ENCODE peak calls at places on chromosomes 2 and 18, in ten cellular contexts. C is OCI-LY7, N is mucosa of descending colon, L is astrocyte of the spinal cord, R is brain microvascular endothelial cell, S is WERI-Rb-1, K is mammary epithelial cell, F is A549, B is fibroblast of lung, X is stomach. E is an unnamed sample.

GRCh38 chr2:187377335-187377734 is 70.7 kb downstream of the CALCRL start:
- DNase-seq in C (no peak), N (no peak), L (peak), R (peak), S (no peak), K (no peak), F (no peak), B (no peak), X (no peak), E (no peak)

GRCh38 chr2:52895726-52896340 is 871.8 kb upstream of the CHAC2 start:
- DNase-seq in C (no peak), N (no peak), L (no peak), R (no peak), S (no peak), K (no peak), F (no peak), B (no peak), X (no peak), E (no peak)

GRCh38 chr2:55154525-55155030 is 77.5 kb downstream of the CLHC1 start:
- DNase-seq in C (no peak), N (no peak), L (no peak), R (no peak), S (peak), K (no peak), F (no peak), B (no peak), X (no peak), E (no peak)

GRCh38 chr2:117087565-117088291 is 726.8 kb upstream of the DDX18 start:
- DNase-seq in C (no peak), N (no peak), L (no peak), R (no peak), S (no peak), K (no peak), F (no peak), B (no peak), X (no peak), E (no peak)

GRCh38 chr2:74441690-74442482 is at the start of gene RTKN:
- DNase-seq in C (no peak), N (peak), L (no peak), R (no peak), S (no peak), K (peak), F (no peak), B (no peak), X (peak), E (no peak)

GRCh38 chr18:2961828-2962227 is 51.1 kb downstream of the LPIN2 start:
- DNase-seq in C (peak), N (no peak), L (peak), R (no peak), S (no peak), K (no peak), F (no peak), B (peak), X (no peak), E (peak)

GRCh38 chr2:185862657-185863398 is 124.2 kb downstream of the FSIP2 start:
- DNase-seq in C (no peak), N (no peak), L (no peak), R (no peak), S (no peak), K (no peak), F (no peak), B (no peak), X (no peak), E (no peak)

GRCh38 chr2:59947917-59948534 is 605.4 kb downstream of the BCL11A start:
- DNase-seq in C (no peak), N (no peak), L (no peak), R (no peak), S (no peak), K (no peak), F (no peak), B (no peak), X (no peak), E (no peak)

GRCh38 chr18:78656346-78656925 is 323.2 kb upstream of the SALL3 start:
- DNase-seq in C (no peak), N (no peak), L (no peak), R (no peak), S (no peak), K (no peak), F (no peak), B (no peak), X (no peak), E (no peak)

GRCh38 chr2:121810959-121811853 is 55.8 kb downstream of the TSN start:
- DNase-seq in C (peak), N (peak), L (peak), R (peak), S (peak), K (peak), F (peak), B (peak), X (peak), E (peak)

GRCh38 chr2:84858123-84858522 is 22.8 kb downstream of the TRABD2A start:
- DNase-seq in C (peak), N (no peak), L (no peak), R (no peak), S (peak), K (no peak), F (no peak), B (no peak), X (no peak), E (no peak)

GRCh38 chr18:31274915-31275314 is 43.0 kb upstream of the DSG1 start:
- DNase-seq in C (no peak), N (peak), L (peak), R (peak), S (no peak), K (peak), F (peak), B (peak), X (peak), E (no peak)

GRCh38 chr2:53969285-53970094 is 1.3 kb downstream of the PSME4 start:
- DNase-seq in C (peak), N (peak), L (peak), R (peak), S (no peak), K (peak), F (peak), B (peak), X (no peak), E (peak)

GRCh38 chr2:182240862-182241371 is 185.9 kb downstream of the PDE1A start:
- DNase-seq in C (peak), N (peak), L (peak), R (peak), S (peak), K (peak), F (peak), B (peak), X (peak), E (peak)

GRCh38 chr2:165161510-165161909 is 42.3 kb downstream of the SCN3A start:
- DNase-seq in C (no peak), N (no peak), L (peak), R (peak), S (no peak), K (no peak), F (no peak), B (peak), X (no peak), E (no peak)

GRCh38 chr2:36549063-36549662 is 48.8 kb downstream of the FEZ2 start:
- DNase-seq in C (no peak), N (no peak), L (no peak), R (no peak), S (no peak), K (no peak), F (no peak), B (peak), X (no peak), E (no peak)

GRCh38 chr2:201257941-201258665 is 2.2 kb upstream of the CASP8 start:
- DNase-seq in C (peak), N (peak), L (peak), R (peak), S (no peak), K (peak), F (peak), B (peak), X (peak), E (peak)

GRCh38 chr2:228017784-228018183 is 146.4 kb downstream of the DAW1 start:
- DNase-seq in C (no peak), N (no peak), L (no peak), R (no peak), S (no peak), K (no peak), F (no peak), B (no peak), X (no peak), E (no peak)

GRCh38 chr18:48578289-48578688 is 39.5 kb downstream of the CTIF start:
- DNase-seq in C (no peak), N (no peak), L (no peak), R (no peak), S (no peak), K (no peak), F (no peak), B (no peak), X (no peak), E (no peak)

GRCh38 chr18:21012308-21012707 is 99.3 kb downstream of the ROCK1 start:
- DNase-seq in C (peak), N (no peak), L (no peak), R (no peak), S (no peak), K (no peak), F (no peak), B (no peak), X (no peak), E (no peak)

GRCh38 chr2:41992700-41993070 is 55.1 kb upstream of the PKDCC start:
- DNase-seq in C (no peak), N (no peak), L (no peak), R (no peak), S (no peak), K (no peak), F (no peak), B (no peak), X (no peak), E (no peak)

GRCh38 chr2:19769513-19769912 is 132.3 kb downstream of the TTC32 start:
- DNase-seq in C (peak), N (no peak), L (no peak), R (no peak), S (no peak), K (no peak), F (no peak), B (peak), X (no peak), E (no peak)

GRCh38 chr2:222709191-222709891 is 37.9 kb downstream of the MOGAT1 start:
- DNase-seq in C (peak), N (peak), L (peak), R (peak), S (peak), K (peak), F (peak), B (peak), X (peak), E (peak)

GRCh38 chr2:112691761-112692370 is 29.0 kb upstream of the NT5DC4 start:
- DNase-seq in C (no peak), N (no peak), L (no peak), R (no peak), S (no peak), K (no peak), F (no peak), B (no peak), X (no peak), E (peak)

GRCh38 chr2:29025711-29026110 is 44.6 kb downstream of the TOGARAM2 start:
- DNase-seq in C (no peak), N (no peak), L (no peak), R (no peak), S (no peak), K (no peak), F (no peak), B (no peak), X (no peak), E (no peak)

GRCh38 chr2:133334923-133335322 is 233.3 kb downstream of the NCKAP5 start:
- DNase-seq in C (no peak), N (no peak), L (no peak), R (no peak), S (no peak), K (no peak), F (no peak), B (no peak), X (no peak), E (no peak)

GRCh38 chr18:9792565-9793226 is 84.6 kb downstream of the RAB31 start:
- DNase-seq in C (peak), N (peak), L (no peak), R (no peak), S (peak), K (no peak), F (no peak), B (no peak), X (no peak), E (peak)

GRCh38 chr2:234772775-234773064 is 179.1 kb upstream of the SH3BP4 start:
- DNase-seq in C (no peak), N (no peak), L (no peak), R (no peak), S (peak), K (no peak), F (no peak), B (no peak), X (no peak), E (no peak)

GRCh38 chr2:172884336-172884735 is 148.7 kb downstream of the RAPGEF4 start:
- DNase-seq in C (no peak), N (no peak), L (no peak), R (no peak), S (no peak), K (peak), F (no peak), B (no peak), X (no peak), E (no peak)

GRCh38 chr18:62505669-62506494 is 16.9 kb upstream of the ZCCHC2 start:
- DNase-seq in C (peak), N (no peak), L (no peak), R (no peak), S (no peak), K (peak), F (no peak), B (peak), X (no peak), E (peak)

GRCh38 chr2:128765822-128766221 is 447.2 kb upstream of the HS6ST1 start:
- DNase-seq in C (no peak), N (no peak), L (no peak), R (no peak), S (peak), K (no peak), F (no peak), B (no peak), X (no peak), E (no peak)

GRCh38 chr2:190599073-190599472 is 49.8 kb upstream of the NAB1 start:
- DNase-seq in C (no peak), N (no peak), L (peak), R (no peak), S (no peak), K (no peak), F (no peak), B (no peak), X (no peak), E (no peak)

GRCh38 chr18:48662021-48662661 is 123.3 kb downstream of the CTIF start:
- DNase-seq in C (no peak), N (no peak), L (peak), R (peak), S (no peak), K (peak), F (peak), B (peak), X (peak), E (no peak)

GRCh38 chr2:25960920-25961319 is 21.4 kb downstream of the KIF3C start:
- DNase-seq in C (no peak), N (no peak), L (peak), R (peak), S (no peak), K (peak), F (no peak), B (peak), X (no peak), E (peak)

GRCh38 chr2:124915567-124915966 is 890.5 kb downstream of the CNTNAP5 start:
- DNase-seq in C (no peak), N (peak), L (no peak), R (no peak), S (no peak), K (no peak), F (no peak), B (no peak), X (no peak), E (peak)

GRCh38 chr18:596288-596881 is 403 bp upstream of the CLUL1 start:
- DNase-seq in C (peak), N (peak), L (peak), R (no peak), S (no peak), K (peak), F (no peak), B (no peak), X (no peak), E (peak)

GRCh38 chr2:157486596-157487270 is 42.8 kb upstream of the CYTIP start:
- DNase-seq in C (no peak), N (no peak), L (no peak), R (no peak), S (no peak), K (peak), F (no peak), B (peak), X (no peak), E (no peak)

DNA sequence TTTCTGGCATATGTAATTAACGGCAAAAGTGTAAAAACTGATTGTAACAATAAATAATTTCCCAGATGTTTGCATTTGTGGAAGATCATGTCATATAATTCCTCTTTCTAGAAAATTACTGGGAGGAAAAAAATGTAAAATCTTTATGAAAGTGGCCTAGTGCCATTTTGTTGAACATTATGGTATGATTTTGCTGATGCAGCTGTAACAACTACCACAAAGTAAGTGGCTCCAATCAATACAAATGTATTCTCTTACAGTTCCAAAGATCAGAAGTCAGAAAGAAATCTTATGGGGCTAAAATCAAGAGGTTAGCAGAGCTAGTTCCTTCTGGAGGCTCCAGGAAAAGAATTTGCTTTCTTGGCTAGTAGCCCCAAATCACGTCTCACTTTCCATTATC is 281.4 kb downstream of the CCDC178 start:
- DNase-seq in C (no peak), N (no peak), L (no peak), R (no peak), S (no peak), K (no peak), F (no peak), B (no peak), X (no peak), E (no peak)
- H3K4me3 ChIP-seq in C (no peak), N (no peak), L (no peak), R (no peak), S (no peak), K (no peak), F (no peak), B (no peak), X (no peak), E (no peak)

GRCh38 chr2:105789745-105790466 is 45.2 kb downstream of the NCK2 start:
- DNase-seq in C (peak), N (no peak), L (peak), R (peak), S (no peak), K (peak), F (no peak), B (peak), X (no peak), E (peak)
- TF ChIP-seq CTCF in C (peak), N (no peak), L (no peak), R (peak), S (no peak), K (peak), F (no peak), B (no peak), X (no peak), E (peak)

DNA sequence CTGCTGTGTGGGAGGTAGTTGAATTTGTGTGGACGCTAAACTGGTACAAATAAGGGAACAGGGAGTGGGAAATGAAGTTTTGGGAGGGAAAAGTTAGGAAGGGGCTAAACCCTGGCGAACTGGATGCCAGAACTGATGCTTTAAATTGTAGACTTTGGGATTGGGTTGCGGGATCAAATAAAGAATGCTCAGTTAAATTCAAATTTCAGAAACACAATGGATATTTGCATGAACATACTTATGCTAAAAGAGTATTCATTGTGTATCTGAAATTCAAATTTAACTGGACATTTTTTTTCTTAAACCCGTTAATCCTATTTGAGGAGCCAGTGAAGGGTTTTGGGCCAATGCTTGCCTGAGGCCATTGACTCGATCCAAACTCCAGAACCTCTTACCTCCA is 44.1 kb upstream of the YWHAQ start:
- DNase-seq in C (no peak), N (no peak), L (no peak), R (no peak), S (no peak), K (no peak), F (no peak), B (no peak), X (no peak), E (no peak)
- H3K4me3 ChIP-seq in C (no peak), N (no peak), L (no peak), R (no peak), S (no peak), K (no peak), F (peak), B (no peak), X (no peak), E (no peak)

GRCh38 chr18:64322189-64322588 is 173.3 kb upstream of the LINC00305 start:
- DNase-seq in C (no peak), N (no peak), L (no peak), R (no peak), S (no peak), K (no peak), F (no peak), B (no peak), X (no peak), E (no peak)

DNA sequence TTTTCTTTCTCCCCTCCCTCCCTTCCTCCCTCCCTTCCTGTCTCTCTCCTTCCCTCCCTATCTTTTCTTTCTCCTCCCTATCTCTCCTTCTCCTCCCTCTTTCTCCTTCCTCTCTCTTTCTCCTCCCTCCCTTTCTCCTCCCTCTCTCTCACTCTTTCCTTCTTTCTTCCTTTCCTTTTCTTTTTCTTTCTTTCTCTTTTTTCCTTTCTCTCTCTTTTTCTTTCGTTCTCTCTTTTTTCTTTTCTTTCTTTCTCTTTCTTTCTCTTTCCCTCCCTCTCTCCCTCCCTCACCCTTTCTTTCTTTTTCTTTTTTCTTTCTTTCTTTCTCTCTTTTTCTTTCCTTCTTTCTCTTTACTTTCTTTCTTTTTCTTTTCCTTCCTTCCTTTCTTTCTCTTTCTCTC is 169.7 kb upstream of the LINC00305 start:
- DNase-seq in C (no peak), N (no peak), L (no peak), R (no peak), S (no peak), K (no peak), F (no peak), B (no peak), X (no peak), E (no peak)
- TF ChIP-seq CTCF in C (no peak), N (no peak), L (no peak), R (no peak), S (no peak), K (no peak), F (no peak), B (no peak), X (no peak), E (no peak)

DNA sequence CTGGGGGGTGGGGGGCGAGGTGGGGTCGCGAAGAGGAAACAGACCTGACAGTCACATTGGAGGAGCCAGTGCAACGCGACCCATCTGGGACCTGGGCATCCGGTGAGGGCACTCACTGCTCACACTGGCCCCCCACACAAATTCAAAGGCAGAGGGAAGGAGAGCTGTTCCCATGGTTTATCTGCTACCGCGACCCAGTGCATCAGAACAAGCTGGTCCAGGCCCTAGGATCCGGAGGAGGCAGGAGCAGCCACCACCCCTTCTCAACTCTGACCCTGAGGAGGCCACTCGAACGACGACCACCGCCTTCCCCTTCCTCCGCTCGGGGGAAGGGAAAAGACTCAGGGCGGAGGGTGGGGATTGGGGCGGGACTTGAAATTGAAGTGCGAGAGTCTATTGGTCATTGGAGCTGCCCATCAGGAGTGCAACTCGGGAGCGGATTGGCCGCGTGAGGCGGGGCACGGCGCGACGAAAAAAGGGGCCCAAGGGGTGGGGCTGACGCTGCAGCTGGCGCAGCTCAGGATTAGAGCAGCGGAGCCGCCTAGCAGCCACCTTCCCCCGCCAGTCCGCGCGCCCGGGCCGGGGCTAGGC is at the start of gene CDK5R2:
- DNase-seq in C (peak), N (peak), L (peak), R (peak), S (peak), K (peak), F (peak), B (peak), X (peak), E (peak)
- H3K4me3 ChIP-seq in C (peak), N (no peak), L (peak), R (peak), S (peak), K (peak), F (peak), B (peak), X (peak), E (peak)

DNA sequence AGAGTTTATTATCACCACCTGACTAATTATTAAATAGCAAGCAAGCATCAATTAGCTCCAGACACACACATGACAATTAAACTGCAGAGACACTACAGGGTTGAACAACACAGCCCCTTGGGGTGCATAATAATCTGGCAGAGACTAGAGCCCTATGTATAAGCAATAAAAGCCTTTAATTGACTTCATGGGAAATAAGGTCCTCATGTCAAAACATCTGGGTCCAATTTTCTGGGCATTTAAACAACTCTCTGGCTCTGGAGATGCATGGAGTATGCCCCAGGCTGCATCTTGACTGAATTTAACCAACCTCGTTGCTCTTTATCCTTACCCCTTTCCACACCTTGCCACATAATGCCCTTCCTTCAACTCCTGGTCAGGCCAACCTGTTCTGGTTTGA is 270.7 kb upstream of the THUMPD2 start:
- DNase-seq in C (no peak), N (no peak), L (no peak), R (no peak), S (no peak), K (no peak), F (no peak), B (no peak), X (no peak), E (no peak)
- TF ChIP-seq CTCF in C (no peak), N (no peak), L (no peak), R (no peak), S (no peak), K (no peak), F (no peak), B (no peak), X (no peak), E (no peak)